ENCODE peak calls at places on chromosomes 3 and 15, in eight cellular contexts. One of them, this sample, is unnamed.

GRCh38 chr3:29618395-29619291 is 337.8 kb downstream of the RBMS3 start:
- DNase-seq in foreskin keratinocyte: no peak
- DNase-seq in CD8-positive, alpha-beta T cell: no peak
- DNase-seq in AG04450: no peak
- DNase-seq in activated naive CD4-positive, alpha-beta T cell treated with anti-CD3 and anti-CD28 coated beads, Interleukin-2, amount 50 U/mL, for 72 hours: no peak
- DNase-seq in nephron progenitor cell: no peak
- DNase-seq in stimulated activated CD4-positive, alpha-beta T cell treated with anti-CD3 and anti-CD28 coated beads, TNF-alpha, amount 100 ng/mL, for 1 hour: no peak
- DNase-seq in activated T-helper 2 cell treated with anti-CD3 and anti-CD28 coated beads, Interferon-gamma antibody, Interleukin-2, Interleukin-4, amounts not matched to agents 10 μg/mL and 5 μg/mL and 100 μg/mL, durations not matched to agents 14 hours and 24 hours and 36 hours: no peak
- DNase-seq in this sample: no peak

GRCh38 chr3:145017959-145018358 is 1046.3 kb downstream of the DIPK2A start:
- DNase-seq in foreskin keratinocyte: peak
- DNase-seq in CD8-positive, alpha-beta T cell: no peak
- DNase-seq in AG04450: no peak
- DNase-seq in activated naive CD4-positive, alpha-beta T cell treated with anti-CD3 and anti-CD28 coated beads, Interleukin-2, amount 50 U/mL, for 72 hours: no peak
- DNase-seq in nephron progenitor cell: no peak
- DNase-seq in stimulated activated CD4-positive, alpha-beta T cell treated with anti-CD3 and anti-CD28 coated beads, TNF-alpha, amount 100 ng/mL, for 1 hour: no peak
- DNase-seq in activated T-helper 2 cell treated with anti-CD3 and anti-CD28 coated beads, Interferon-gamma antibody, Interleukin-2, Interleukin-4, amounts not matched to agents 10 μg/mL and 5 μg/mL and 100 μg/mL, durations not matched to agents 14 hours and 24 hours and 36 hours: no peak
- DNase-seq in this sample: no peak

GRCh38 chr3:12884104-12884742 is 42.9 kb upstream of the RPL32 start:
- DNase-seq in foreskin keratinocyte: no peak
- DNase-seq in CD8-positive, alpha-beta T cell: no peak
- DNase-seq in AG04450: peak
- DNase-seq in activated naive CD4-positive, alpha-beta T cell treated with anti-CD3 and anti-CD28 coated beads, Interleukin-2, amount 50 U/mL, for 72 hours: no peak
- DNase-seq in nephron progenitor cell: no peak
- DNase-seq in stimulated activated CD4-positive, alpha-beta T cell treated with anti-CD3 and anti-CD28 coated beads, TNF-alpha, amount 100 ng/mL, for 1 hour: no peak
- DNase-seq in activated T-helper 2 cell treated with anti-CD3 and anti-CD28 coated beads, Interferon-gamma antibody, Interleukin-2, Interleukin-4, amounts not matched to agents 10 μg/mL and 5 μg/mL and 100 μg/mL, durations not matched to agents 14 hours and 24 hours and 36 hours: no peak
- DNase-seq in this sample: no peak

GRCh38 chr3:161851941-161852566 is 355.4 kb downstream of the OTOL1 start:
- DNase-seq in foreskin keratinocyte: no peak
- DNase-seq in CD8-positive, alpha-beta T cell: no peak
- DNase-seq in AG04450: peak
- DNase-seq in activated naive CD4-positive, alpha-beta T cell treated with anti-CD3 and anti-CD28 coated beads, Interleukin-2, amount 50 U/mL, for 72 hours: peak
- DNase-seq in nephron progenitor cell: peak
- DNase-seq in stimulated activated CD4-positive, alpha-beta T cell treated with anti-CD3 and anti-CD28 coated beads, TNF-alpha, amount 100 ng/mL, for 1 hour: no peak
- DNase-seq in activated T-helper 2 cell treated with anti-CD3 and anti-CD28 coated beads, Interferon-gamma antibody, Interleukin-2, Interleukin-4, amounts not matched to agents 10 μg/mL and 5 μg/mL and 100 μg/mL, durations not matched to agents 14 hours and 24 hours and 36 hours: peak
- DNase-seq in this sample: no peak

GRCh38 chr15:25767356-25768151 is 95.6 kb downstream of the ATP10A start:
- DNase-seq in foreskin keratinocyte: no peak
- DNase-seq in CD8-positive, alpha-beta T cell: no peak
- DNase-seq in AG04450: no peak
- DNase-seq in activated naive CD4-positive, alpha-beta T cell treated with anti-CD3 and anti-CD28 coated beads, Interleukin-2, amount 50 U/mL, for 72 hours: no peak
- DNase-seq in nephron progenitor cell: no peak
- DNase-seq in stimulated activated CD4-positive, alpha-beta T cell treated with anti-CD3 and anti-CD28 coated beads, TNF-alpha, amount 100 ng/mL, for 1 hour: no peak
- DNase-seq in activated T-helper 2 cell treated with anti-CD3 and anti-CD28 coated beads, Interferon-gamma antibody, Interleukin-2, Interleukin-4, amounts not matched to agents 10 μg/mL and 5 μg/mL and 100 μg/mL, durations not matched to agents 14 hours and 24 hours and 36 hours: no peak
- DNase-seq in this sample: peak

GRCh38 chr3:184300377-184300717 is 1.3 kb downstream of the PSMD2 start:
- DNase-seq in foreskin keratinocyte: peak
- DNase-seq in CD8-positive, alpha-beta T cell: no peak
- DNase-seq in AG04450: no peak
- DNase-seq in activated naive CD4-positive, alpha-beta T cell treated with anti-CD3 and anti-CD28 coated beads, Interleukin-2, amount 50 U/mL, for 72 hours: no peak
- DNase-seq in nephron progenitor cell: no peak
- DNase-seq in stimulated activated CD4-positive, alpha-beta T cell treated with anti-CD3 and anti-CD28 coated beads, TNF-alpha, amount 100 ng/mL, for 1 hour: no peak
- DNase-seq in activated T-helper 2 cell treated with anti-CD3 and anti-CD28 coated beads, Interferon-gamma antibody, Interleukin-2, Interleukin-4, amounts not matched to agents 10 μg/mL and 5 μg/mL and 100 μg/mL, durations not matched to agents 14 hours and 24 hours and 36 hours: no peak
- DNase-seq in this sample: no peak

GRCh38 chr3:53287413-53287734 is 31.6 kb upstream of the TKT start:
- DNase-seq in foreskin keratinocyte: no peak
- DNase-seq in CD8-positive, alpha-beta T cell: no peak
- DNase-seq in AG04450: no peak
- DNase-seq in activated naive CD4-positive, alpha-beta T cell treated with anti-CD3 and anti-CD28 coated beads, Interleukin-2, amount 50 U/mL, for 72 hours: no peak
- DNase-seq in nephron progenitor cell: no peak
- DNase-seq in stimulated activated CD4-positive, alpha-beta T cell treated with anti-CD3 and anti-CD28 coated beads, TNF-alpha, amount 100 ng/mL, for 1 hour: no peak
- DNase-seq in activated T-helper 2 cell treated with anti-CD3 and anti-CD28 coated beads, Interferon-gamma antibody, Interleukin-2, Interleukin-4, amounts not matched to agents 10 μg/mL and 5 μg/mL and 100 μg/mL, durations not matched to agents 14 hours and 24 hours and 36 hours: no peak
- DNase-seq in this sample: no peak

GRCh38 chr3:23253214-23253613 is 50.1 kb downstream of the UBE2E2 start:
- DNase-seq in foreskin keratinocyte: peak
- DNase-seq in CD8-positive, alpha-beta T cell: no peak
- DNase-seq in AG04450: no peak
- DNase-seq in activated naive CD4-positive, alpha-beta T cell treated with anti-CD3 and anti-CD28 coated beads, Interleukin-2, amount 50 U/mL, for 72 hours: no peak
- DNase-seq in nephron progenitor cell: no peak
- DNase-seq in stimulated activated CD4-positive, alpha-beta T cell treated with anti-CD3 and anti-CD28 coated beads, TNF-alpha, amount 100 ng/mL, for 1 hour: no peak
- DNase-seq in activated T-helper 2 cell treated with anti-CD3 and anti-CD28 coated beads, Interferon-gamma antibody, Interleukin-2, Interleukin-4, amounts not matched to agents 10 μg/mL and 5 μg/mL and 100 μg/mL, durations not matched to agents 14 hours and 24 hours and 36 hours: no peak
- DNase-seq in this sample: no peak

This sample was measured in osteocyte.